ENCODE peak calls at places on chromosomes 4 and X, in five cellular contexts. One of them, this sample, is unnamed.

GRCh38 chr4:112523008-112523440 is 7.0 kb upstream of the NEUROG2 start:
- DNase-seq in H1: peak; percentile 82
- DNase-seq in IMR-90: peak; percentile 66
- DNase-seq in H9: peak; percentile 85
- DNase-seq in mesenchymal stem cell: peak; percentile 33
- DNase-seq in this sample: peak; percentile 59

GRCh38 chr4:39032218-39033085 is at the start of gene TMEM156:
- DNase-seq in H9: no peak
- DNase-seq in H1: no peak
- DNase-seq in IMR-90: peak; percentile 80
- DNase-seq in mesenchymal stem cell: peak; percentile 68
- DNase-seq in this sample: no peak

GRCh38 chr4:5890063-5890727 is 2.7 kb downstream of the CRMP1 start:
- DNase-seq in H9: peak; percentile 97
- DNase-seq in IMR-90: peak; percentile 30
- DNase-seq in H1: peak; percentile 90
- DNase-seq in mesenchymal stem cell: peak; percentile 54
- DNase-seq in this sample: peak; percentile 77

GRCh38 chr4:110041742-110042141 is 129.1 kb downstream of the EGF start:
- DNase-seq in mesenchymal stem cell: no peak
- DNase-seq in H9: no peak
- DNase-seq in IMR-90: no peak
- DNase-seq in H1: no peak
- DNase-seq in this sample: no peak

GRCh38 chr4:24664956-24665355 is 80.6 kb upstream of the DHX15 start:
- DNase-seq in mesenchymal stem cell: no peak
- DNase-seq in H1: no peak
- DNase-seq in H9: no peak
- DNase-seq in IMR-90: peak; percentile 55
- DNase-seq in this sample: no peak

GRCh38 chrX:47358387-47359065 is 11.9 kb upstream of the ZNF157 start:
- DNase-seq in H9: no peak
- DNase-seq in mesenchymal stem cell: no peak
- DNase-seq in H1: no peak
- DNase-seq in IMR-90: no peak
- DNase-seq in this sample: no peak

GRCh38 chr4:17552427-17552826 is 24.6 kb upstream of the LAP3 start:
- DNase-seq in H1: no peak
- DNase-seq in mesenchymal stem cell: no peak
- DNase-seq in IMR-90: no peak
- DNase-seq in H9: no peak
- DNase-seq in this sample: no peak

GRCh38 chr4:116092961-116093360 is 979.5 kb upstream of the NDST4 start:
- DNase-seq in IMR-90: no peak
- DNase-seq in H1: no peak
- DNase-seq in mesenchymal stem cell: no peak
- DNase-seq in H9: no peak
- DNase-seq in this sample: no peak

GRCh38 chr4:38523524-38524448 is 140.2 kb upstream of the KLF3 start:
- DNase-seq in mesenchymal stem cell: no peak
- DNase-seq in H9: no peak
- DNase-seq in IMR-90: no peak
- DNase-seq in H1: no peak
- DNase-seq in this sample: no peak

GRCh38 chr4:26020083-26020668 is 106.2 kb downstream of the SMIM20 start:
- DNase-seq in H9: no peak
- DNase-seq in mesenchymal stem cell: peak; percentile 87
- DNase-seq in IMR-90: peak; percentile 84
- DNase-seq in H1: no peak
- DNase-seq in this sample: no peak

GRCh38 chr4:76326515-76326914 is 20.0 kb downstream of the STBD1 start:
- DNase-seq in H9: no peak
- DNase-seq in IMR-90: no peak
- DNase-seq in mesenchymal stem cell: no peak
- DNase-seq in H1: no peak
- DNase-seq in this sample: no peak

DNA sequence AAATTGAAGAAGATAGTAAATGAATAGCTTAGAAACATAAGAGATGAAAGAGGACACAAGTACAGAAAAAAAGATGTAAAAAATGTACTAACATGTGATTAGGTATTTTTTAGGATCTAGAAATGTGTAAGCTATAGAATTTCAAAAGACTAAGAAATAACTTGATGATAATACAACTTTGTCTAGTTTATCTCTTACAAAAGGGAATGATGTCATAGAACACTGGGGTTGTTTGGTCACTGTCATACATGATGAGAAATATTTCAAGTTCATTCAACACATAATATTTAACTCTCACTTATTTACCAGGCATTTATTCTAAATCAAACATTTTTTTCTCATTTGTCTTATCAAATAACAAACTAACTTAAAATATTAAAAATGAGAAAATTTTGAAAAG is 18.5 kb downstream of the STBD1 start:
- DNase-seq in H1: no peak
- DNase-seq in mesenchymal stem cell: no peak
- DNase-seq in H9: no peak
- DNase-seq in IMR-90: no peak
- DNase-seq in this sample: no peak
- H2BK15ac ChIP-seq in H1: no peak overlapping the region
- H2BK15ac ChIP-seq in mesenchymal stem cell: no peak overlapping the region
- H2BK15ac ChIP-seq in H9: no peak overlapping the region
- H2BK15ac ChIP-seq in IMR-90: no peak overlapping the region
- H2BK15ac ChIP-seq in this sample: no peak overlapping the region

GRCh38 chrX:105483011-105483410 is 262.5 kb upstream of the TEX13A start:
- DNase-seq in H9: no peak
- DNase-seq in mesenchymal stem cell: peak; percentile 41
- DNase-seq in H1: no peak
- DNase-seq in IMR-90: peak; percentile 0
- DNase-seq in this sample: no peak
- H4K91ac ChIP-seq in H9: no peak overlapping the region
- H4K91ac ChIP-seq in mesenchymal stem cell: no peak overlapping the region
- H4K91ac ChIP-seq in H1: no peak overlapping the region
- H4K91ac ChIP-seq in IMR-90: no peak overlapping the region
- H4K91ac ChIP-seq in this sample: no peak overlapping the region

GRCh38 chr4:28482580-28482979 is 1621.9 kb downstream of the STIM2 start:
- DNase-seq in mesenchymal stem cell: no peak
- DNase-seq in IMR-90: no peak
- DNase-seq in H9: no peak
- DNase-seq in H1: no peak
- DNase-seq in this sample: no peak
- H2BK15ac ChIP-seq in mesenchymal stem cell: no peak overlapping the region
- H2BK15ac ChIP-seq in IMR-90: no peak overlapping the region
- H2BK15ac ChIP-seq in H9: no peak overlapping the region
- H2BK15ac ChIP-seq in H1: no peak overlapping the region
- H2BK15ac ChIP-seq in this sample: no peak overlapping the region

GRCh38 chr4:140168474-140168873 is 14.5 kb upstream of the MAML3 start:
- DNase-seq in H1: no peak
- DNase-seq in mesenchymal stem cell: no peak
- DNase-seq in H9: no peak
- DNase-seq in IMR-90: peak; percentile 64
- DNase-seq in this sample: no peak

GRCh38 chr4:140158234-140159030 is 4.4 kb upstream of the MAML3 start:
- DNase-seq in H1: no peak
- DNase-seq in H9: no peak
- DNase-seq in mesenchymal stem cell: no peak
- DNase-seq in IMR-90: peak; percentile 37
- DNase-seq in this sample: no peak

GRCh38 chr4:140168936-140169335 is 15.0 kb upstream of the MAML3 start:
- DNase-seq in mesenchymal stem cell: no peak
- DNase-seq in H1: no peak
- DNase-seq in H9: no peak
- DNase-seq in IMR-90: no peak
- DNase-seq in this sample: no peak

GRCh38 chr4:140162596-140162995 is 8.6 kb upstream of the MAML3 start:
- DNase-seq in H1: no peak
- DNase-seq in mesenchymal stem cell: no peak
- DNase-seq in H9: no peak
- DNase-seq in IMR-90: no peak
- DNase-seq in this sample: no peak

DNA sequence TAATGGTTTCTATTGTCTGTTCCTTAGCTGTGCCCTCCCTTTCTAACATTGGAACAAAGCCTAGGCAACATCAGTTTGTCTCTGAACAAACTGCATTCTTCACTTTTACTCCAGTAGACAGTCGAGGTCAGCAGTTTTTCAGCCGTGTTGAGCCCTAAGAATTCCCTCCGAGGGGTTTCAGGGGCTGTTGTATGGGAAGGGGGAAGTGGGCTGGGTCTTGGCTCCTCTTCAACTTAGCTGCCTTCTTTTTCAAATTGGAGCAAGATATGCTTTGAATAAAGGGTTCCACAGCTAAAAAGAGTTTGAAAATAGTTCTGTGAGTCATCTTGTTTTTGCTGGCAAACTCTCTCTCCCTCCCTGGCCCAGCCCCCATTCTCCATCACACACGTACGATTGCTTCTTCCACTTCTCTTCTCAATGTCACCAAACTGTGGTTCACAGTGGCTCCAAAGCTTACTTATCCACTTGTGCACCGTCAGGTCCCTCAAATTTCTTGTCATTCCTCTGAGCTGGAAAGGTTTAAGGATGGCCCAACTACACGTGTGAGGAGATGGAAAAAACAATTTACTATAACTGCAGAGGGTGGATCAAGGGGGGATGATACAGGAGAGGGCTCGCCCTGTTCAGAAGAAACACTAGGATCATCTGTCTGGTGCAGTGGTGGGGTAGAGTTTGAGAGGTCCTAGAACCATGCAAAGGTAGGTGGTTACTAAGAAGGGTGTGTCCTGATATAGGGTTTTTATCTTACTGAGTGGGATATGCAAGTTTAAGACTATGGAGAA is 9.2 kb upstream of the MAML3 start:
- DNase-seq in H9: no peak
- DNase-seq in IMR-90: peak; percentile 69
- DNase-seq in H1: no peak
- DNase-seq in mesenchymal stem cell: no peak
- DNase-seq in this sample: no peak
- H4K91ac ChIP-seq in H9: no peak overlapping the region
- H4K91ac ChIP-seq in IMR-90: peak overlapping the region; percentile 58
- H4K91ac ChIP-seq in H1: no peak overlapping the region
- H4K91ac ChIP-seq in mesenchymal stem cell: no peak overlapping the region
- H4K91ac ChIP-seq in this sample: no peak overlapping the region

DNA sequence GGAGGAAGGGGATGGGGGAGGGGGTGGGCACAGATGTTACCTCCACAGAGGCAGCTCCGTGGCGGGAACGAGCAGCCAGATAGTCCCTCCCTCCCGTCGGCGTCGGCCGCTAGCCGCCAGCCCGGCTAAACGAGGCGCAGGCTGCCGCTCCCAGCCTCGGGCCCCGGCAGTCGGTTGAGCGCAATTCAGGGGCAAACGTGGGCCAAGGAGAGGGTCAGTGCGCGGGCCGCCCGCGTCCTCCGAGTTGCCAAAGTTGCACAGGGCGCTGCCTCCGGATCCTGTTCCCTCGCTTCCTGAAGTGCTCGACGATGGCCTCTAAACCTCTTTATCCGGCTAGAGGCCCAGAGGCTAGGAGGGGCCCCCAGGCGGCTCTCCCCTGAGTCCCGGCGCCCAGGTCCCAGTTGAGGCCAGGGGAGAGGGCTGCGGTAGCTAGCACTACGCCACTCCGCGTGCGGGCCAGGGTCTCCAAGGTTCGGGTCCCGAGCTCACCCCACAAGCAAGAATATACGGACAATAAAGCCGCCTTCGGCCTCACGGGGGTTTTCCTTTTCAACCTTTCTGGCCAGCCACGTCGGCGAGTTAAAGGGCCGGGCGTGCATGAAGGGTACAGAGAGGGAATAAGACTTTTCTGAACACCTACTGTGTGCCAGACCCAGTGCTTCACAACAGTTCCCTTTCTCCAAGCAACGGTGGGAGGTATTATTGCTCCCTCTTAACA is 138.7 kb upstream of the ZIC3 start:
- DNase-seq in H9: peak; percentile 39
- DNase-seq in mesenchymal stem cell: no peak
- DNase-seq in IMR-90: no peak
- DNase-seq in H1: peak; percentile 52
- DNase-seq in this sample: no peak
- H2BK15ac ChIP-seq in H9: no peak overlapping the region
- H2BK15ac ChIP-seq in mesenchymal stem cell: no peak overlapping the region
- H2BK15ac ChIP-seq in IMR-90: no peak overlapping the region
- H2BK15ac ChIP-seq in H1: no peak overlapping the region
- H2BK15ac ChIP-seq in this sample: no peak overlapping the region